ENCODE peak calls at places on chromosomes 11 and 22, in four cellular contexts. One of them, this sample, is unnamed.

GRCh38 chr22:28001171-28001835 is 82.2 kb upstream of the PITPNB start:
- DNase-seq in Calu3: no peak
- DNase-seq in stimulated activated naive CD8-positive, alpha-beta T cell treated with anti-CD3 and anti-CD28 coated beads, Interleukin-15, amount 100 ng/mL, for 72 hours: no peak
- DNase-seq in T-helper 2 cell: no peak
- DNase-seq in this sample: no peak

GRCh38 chr11:34052608-34053160 is 1.2 kb downstream of the CAPRIN1 start:
- DNase-seq in Calu3: peak; percentile 9
- DNase-seq in T-helper 2 cell: no peak
- DNase-seq in stimulated activated naive CD8-positive, alpha-beta T cell treated with anti-CD3 and anti-CD28 coated beads, Interleukin-15, amount 100 ng/mL, for 72 hours: peak; percentile 46
- DNase-seq in this sample: peak; percentile 4

GRCh38 chr22:40058265-40058664 is 63.5 kb downstream of the FAM83F start:
- DNase-seq in Calu3: no peak
- DNase-seq in stimulated activated naive CD8-positive, alpha-beta T cell treated with anti-CD3 and anti-CD28 coated beads, Interleukin-15, amount 100 ng/mL, for 72 hours: no peak
- DNase-seq in T-helper 2 cell: peak; percentile 43
- DNase-seq in this sample: no peak

GRCh38 chr22:30694171-30694637 is 470 bp upstream of the OSBP2 start:
- DNase-seq in stimulated activated naive CD8-positive, alpha-beta T cell treated with anti-CD3 and anti-CD28 coated beads, Interleukin-15, amount 100 ng/mL, for 72 hours: peak; percentile 59
- DNase-seq in T-helper 2 cell: peak; percentile 71
- DNase-seq in Calu3: peak; percentile 78
- DNase-seq in this sample: peak; percentile 51

GRCh38 chr11:69841859-69842698 is 22.9 kb upstream of the FGF3 start:
- DNase-seq in stimulated activated naive CD8-positive, alpha-beta T cell treated with anti-CD3 and anti-CD28 coated beads, Interleukin-15, amount 100 ng/mL, for 72 hours: no peak
- DNase-seq in T-helper 2 cell: peak; percentile 19
- DNase-seq in Calu3: peak; percentile 45
- DNase-seq in this sample: no peak

GRCh38 chr11:122344281-122344680 is 228.3 kb upstream of the BLID start:
- DNase-seq in T-helper 2 cell: no peak
- DNase-seq in Calu3: no peak
- DNase-seq in stimulated activated naive CD8-positive, alpha-beta T cell treated with anti-CD3 and anti-CD28 coated beads, Interleukin-15, amount 100 ng/mL, for 72 hours: no peak
- DNase-seq in this sample: no peak

GRCh38 chr11:106156290-106156937 is 79.0 kb downstream of the AASDHPPT start:
- DNase-seq in stimulated activated naive CD8-positive, alpha-beta T cell treated with anti-CD3 and anti-CD28 coated beads, Interleukin-15, amount 100 ng/mL, for 72 hours: no peak
- DNase-seq in T-helper 2 cell: peak; percentile 13
- DNase-seq in Calu3: peak; percentile 14
- DNase-seq in this sample: no peak

GRCh38 chr11:64770120-64770519 is 8.2 kb downstream of the SF1 start:
- DNase-seq in stimulated activated naive CD8-positive, alpha-beta T cell treated with anti-CD3 and anti-CD28 coated beads, Interleukin-15, amount 100 ng/mL, for 72 hours: no peak
- DNase-seq in Calu3: no peak
- DNase-seq in T-helper 2 cell: no peak
- DNase-seq in this sample: no peak

GRCh38 chr22:20656902-20657836 is 116.7 kb upstream of the SERPIND1 start:
- DNase-seq in Calu3: no peak
- DNase-seq in stimulated activated naive CD8-positive, alpha-beta T cell treated with anti-CD3 and anti-CD28 coated beads, Interleukin-15, amount 100 ng/mL, for 72 hours: no peak
- DNase-seq in T-helper 2 cell: peak; percentile 5
- DNase-seq in this sample: no peak

GRCh38 chr11:33970984-33971466 is 79.1 kb upstream of the LMO2 start:
- DNase-seq in stimulated activated naive CD8-positive, alpha-beta T cell treated with anti-CD3 and anti-CD28 coated beads, Interleukin-15, amount 100 ng/mL, for 72 hours: no peak
- DNase-seq in Calu3: peak; percentile 40
- DNase-seq in T-helper 2 cell: no peak
- DNase-seq in this sample: no peak

GRCh38 chr11:66432597-66432996 is 6.1 kb downstream of the MRPL11 start:
- DNase-seq in T-helper 2 cell: no peak
- DNase-seq in stimulated activated naive CD8-positive, alpha-beta T cell treated with anti-CD3 and anti-CD28 coated beads, Interleukin-15, amount 100 ng/mL, for 72 hours: no peak
- DNase-seq in Calu3: no peak
- DNase-seq in this sample: no peak

GRCh38 chr11:10379022-10379421 is 74.1 kb downstream of the ADM start:
- DNase-seq in Calu3: no peak
- DNase-seq in stimulated activated naive CD8-positive, alpha-beta T cell treated with anti-CD3 and anti-CD28 coated beads, Interleukin-15, amount 100 ng/mL, for 72 hours: no peak
- DNase-seq in T-helper 2 cell: no peak
- DNase-seq in this sample: no peak

GRCh38 chr22:38936562-38936961 is 20.8 kb upstream of the APOBEC3A start:
- DNase-seq in Calu3: no peak
- DNase-seq in stimulated activated naive CD8-positive, alpha-beta T cell treated with anti-CD3 and anti-CD28 coated beads, Interleukin-15, amount 100 ng/mL, for 72 hours: no peak
- DNase-seq in T-helper 2 cell: no peak
- DNase-seq in this sample: no peak

GRCh38 chr11:93501856-93502255 is 41.3 kb downstream of the SMCO4 start:
- DNase-seq in Calu3: no peak
- DNase-seq in stimulated activated naive CD8-positive, alpha-beta T cell treated with anti-CD3 and anti-CD28 coated beads, Interleukin-15, amount 100 ng/mL, for 72 hours: no peak
- DNase-seq in T-helper 2 cell: no peak
- DNase-seq in this sample: no peak

GRCh38 chr11:128579790-128580504 is 7.4 kb downstream of the ETS1 start:
- DNase-seq in stimulated activated naive CD8-positive, alpha-beta T cell treated with anti-CD3 and anti-CD28 coated beads, Interleukin-15, amount 100 ng/mL, for 72 hours: no peak
- DNase-seq in T-helper 2 cell: peak; percentile 46
- DNase-seq in Calu3: no peak
- DNase-seq in this sample: no peak

GRCh38 chr11:125626381-125626950 is 1.5 kb downstream of the CHEK1 start:
- DNase-seq in Calu3: no peak
- DNase-seq in T-helper 2 cell: peak; percentile 70
- DNase-seq in stimulated activated naive CD8-positive, alpha-beta T cell treated with anti-CD3 and anti-CD28 coated beads, Interleukin-15, amount 100 ng/mL, for 72 hours: peak; percentile 25
- DNase-seq in this sample: no peak

GRCh38 chr11:2522636-2523255 is 77.9 kb downstream of the KCNQ1 start:
- DNase-seq in stimulated activated naive CD8-positive, alpha-beta T cell treated with anti-CD3 and anti-CD28 coated beads, Interleukin-15, amount 100 ng/mL, for 72 hours: no peak
- DNase-seq in Calu3: no peak
- DNase-seq in T-helper 2 cell: no peak
- DNase-seq in this sample: no peak

This sample was measured in CD4-positive, alpha-beta T cell.